ENCODE peak calls at places on chromosome 13, in four cellular contexts. Q is epithelial cell of prostate, Z is Caki2, F is RPMI7951. J is an unnamed sample.

GRCh38 chr13:62702502-62702901 is 1286.9 kb upstream of the PCDH20 start:
- DNase-seq in Z (no peak), F (no peak), Q (no peak), J (no peak)

GRCh38 chr13:26719356-26719945 is 41.1 kb downstream of the GPR12 start:
- DNase-seq in Q (no peak), Z (no peak), F (peak), J (peak)

GRCh38 chr13:27004866-27005265 is 166.7 kb downstream of the USP12 start:
- DNase-seq in Z (no peak), F (no peak), Q (no peak), J (no peak)

GRCh38 chr13:102139626-102140025 is 262.2 kb downstream of the FGF14 start:
- DNase-seq in F (no peak), Q (no peak), Z (no peak), J (no peak)

GRCh38 chr13:99572131-99572530 is 70.9 kb downstream of the TM9SF2 start:
- DNase-seq in Q (no peak), F (no peak), Z (peak), J (no peak)

GRCh38 chr13:83007226-83007625 is 875.0 kb downstream of the SLITRK1 start:
- DNase-seq in Q (no peak), Z (no peak), F (no peak), J (no peak)

GRCh38 chr13:71866173-71867091 is 572 bp downstream of the DACH1 start:
- DNase-seq in Z (peak), Q (no peak), F (peak), J (no peak)

GRCh38 chr13:50127726-50128291 is 112.6 kb downstream of the KCNRG start:
- DNase-seq in Z (no peak), F (no peak), Q (no peak), J (no peak)

GRCh38 chr13:40506592-40507446 is 159.6 kb downstream of the FOXO1 start:
- DNase-seq in F (no peak), Z (no peak), Q (no peak), J (no peak)

GRCh38 chr13:49858183-49858856 is 65.8 kb upstream of the KPNA3 start:
- DNase-seq in Q (peak), F (peak), Z (peak), J (peak)